ENCODE peak calls at places on chromosome 7, in ten cellular contexts. U is astrocyte of the spinal cord; I is keratinocyte; W is astrocyte; A is CD4-positive, alpha-beta T cell; S is vagina; V is fibroblast of mammary gland; T is adrenal gland; L is MM.1S; F is bronchial epithelial cell. Z is an unnamed sample.

GRCh38 chr7:119472398-119473038 is 800.5 kb upstream of the KCND2 start:
- DNase-seq in W (no peak), F (no peak), U (no peak), V (no peak), S (no peak), T (no peak), L (no peak), I (no peak), A (no peak), Z (no peak)

GRCh38 chr7:107968449-107968848 is 34.5 kb downstream of the LAMB1 start:
- DNase-seq in I (no peak), U (no peak), A (no peak), S (no peak), V (no peak), F (no peak), T (no peak), W (no peak), L (no peak), Z (no peak)

GRCh38 chr7:21430575-21430954 is 2.7 kb downstream of the SP4 start:
- DNase-seq in F (no peak), U (no peak), L (no peak), S (no peak), I (no peak), W (no peak), A (no peak), V (no peak), T (no peak), Z (no peak)

GRCh38 chr7:16982640-16983103 is 100.9 kb upstream of the AGR3 start:
- DNase-seq in T (peak), S (no peak), F (peak), V (peak), A (no peak), L (peak), W (peak), U (peak), I (no peak), Z (no peak)

GRCh38 chr7:86930554-86931307 is 128.7 kb downstream of the ELAPOR2 start:
- DNase-seq in U (no peak), W (no peak), A (no peak), F (no peak), S (no peak), V (peak), T (no peak), I (no peak), L (no peak), Z (no peak)

GRCh38 chr7:141328290-141328689 is 222.9 kb upstream of the AGK start:
- DNase-seq in U (no peak), W (no peak), I (no peak), T (no peak), A (no peak), F (no peak), L (peak), V (no peak), S (no peak), Z (no peak)

GRCh38 chr7:96740130-96740529 is 30.5 kb upstream of the SEM1 start:
- DNase-seq in L (no peak), W (no peak), S (no peak), A (no peak), V (no peak), U (no peak), T (no peak), F (no peak), I (no peak), Z (no peak)

GRCh38 chr7:124152859-124153692 is 120.2 kb upstream of the TMEM229A start:
- DNase-seq in I (no peak), A (no peak), S (no peak), U (peak), V (peak), F (peak), T (peak), L (peak), W (peak), Z (no peak)

GRCh38 chr7:127598318-127598717 is 4.8 kb downstream of the FSCN3 start:
- DNase-seq in F (no peak), V (peak), T (no peak), S (no peak), U (no peak), W (no peak), A (no peak), I (no peak), L (no peak), Z (no peak)

GRCh38 chr7:115937960-115938359 is 92.6 kb downstream of the TFEC start:
- DNase-seq in T (no peak), F (no peak), U (no peak), S (no peak), V (no peak), L (no peak), W (peak), I (no peak), A (no peak), Z (no peak)

GRCh38 chr7:148802101-148802493 is 82.0 kb downstream of the EZH2 start:
- DNase-seq in A (no peak), I (no peak), F (no peak), V (no peak), U (no peak), W (no peak), S (no peak), L (no peak), T (no peak), Z (no peak)

GRCh38 chr7:68146970-68147369 is 1150.3 kb downstream of the TYW1 start:
- DNase-seq in F (no peak), I (no peak), V (no peak), T (no peak), A (no peak), U (no peak), L (no peak), W (no peak), S (no peak), Z (no peak)

GRCh38 chr7:153320728-153321127 is 561.2 kb downstream of the ACTR3B start:
- DNase-seq in U (no peak), T (no peak), F (no peak), W (no peak), I (no peak), V (no peak), L (no peak), S (no peak), A (no peak), Z (no peak)

GRCh38 chr7:17436126-17436525 is 137.7 kb downstream of the AHR start:
- DNase-seq in L (no peak), V (no peak), F (no peak), U (no peak), A (no peak), S (no peak), I (no peak), T (no peak), W (no peak), Z (no peak)

GRCh38 chr7:25944777-25945176 is 207.2 kb upstream of the NFE2L3 start:
- DNase-seq in V (no peak), S (no peak), I (no peak), T (no peak), U (no peak), W (no peak), F (no peak), L (no peak), A (no peak), Z (no peak)

GRCh38 chr7:125490167-125490566 is 560.5 kb upstream of the POT1 start:
- DNase-seq in T (no peak), F (no peak), I (no peak), S (no peak), U (no peak), L (no peak), W (no peak), V (no peak), A (no peak), Z (no peak)

GRCh38 chr7:152512711-152513110 is 76.9 kb upstream of the KMT2C start:
- DNase-seq in I (no peak), F (peak), A (no peak), T (no peak), S (no peak), U (no peak), W (no peak), L (peak), V (no peak), Z (no peak)

GRCh38 chr7:96786998-96787395 is 77.4 kb upstream of the SEM1 start:
- DNase-seq in U (no peak), W (no peak), S (no peak), L (no peak), T (no peak), I (no peak), V (no peak), F (no peak), A (no peak), Z (no peak)

GRCh38 chr7:46174192-46174572 is 253.1 kb upstream of the IGFBP3 start:
- DNase-seq in L (no peak), I (no peak), W (no peak), T (no peak), A (no peak), U (no peak), F (no peak), S (no peak), V (no peak), Z (peak)

GRCh38 chr7:30104134-30104533 is 30.7 kb upstream of the MTURN start:
- DNase-seq in A (no peak), L (no peak), S (no peak), F (no peak), U (no peak), V (no peak), T (no peak), I (no peak), W (no peak), Z (no peak)

GRCh38 chr7:80942261-80943041 is 23.6 kb upstream of the SEMA3C start:
- DNase-seq in F (peak), W (peak), A (no peak), I (peak), U (peak), V (peak), S (no peak), L (peak), T (peak), Z (peak)

GRCh38 chr7:65477326-65477725 is 103.7 kb downstream of the ZNF92 start:
- DNase-seq in V (peak), W (no peak), L (no peak), T (no peak), U (no peak), F (no peak), I (no peak), S (no peak), A (no peak), Z (no peak)

GRCh38 chr7:2809903-2810628 is 34.0 kb downstream of the GNA12 start:
- DNase-seq in L (no peak), S (no peak), U (no peak), F (peak), T (no peak), W (no peak), A (no peak), I (no peak), V (peak), Z (no peak)

DNA sequence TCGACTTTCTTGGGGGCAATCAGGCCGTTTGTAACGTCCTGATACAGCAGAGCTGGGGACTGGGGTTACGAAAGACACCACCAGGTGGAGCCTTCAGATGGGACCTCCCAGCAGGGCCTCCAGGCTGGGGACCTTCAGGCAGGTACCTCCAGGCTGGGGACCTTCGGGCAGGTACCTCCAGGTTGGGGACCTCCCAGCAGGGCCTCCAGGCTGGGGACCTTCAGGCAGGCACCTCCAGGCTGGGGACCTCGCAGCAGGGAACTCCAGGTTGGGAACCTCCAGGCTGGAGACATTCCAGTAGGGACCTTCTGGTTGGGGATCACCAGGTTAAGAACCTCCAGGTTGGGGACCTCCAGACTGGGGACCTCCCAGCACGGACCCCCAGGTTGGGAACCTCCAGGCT is 23.5 kb upstream of the GPR146 start:
- DNase-seq in L (no peak), U (no peak), A (no peak), T (no peak), I (no peak), W (no peak), S (no peak), V (no peak), F (no peak), Z (no peak)
- TF ChIP-seq CTCF in L (no peak), U (no peak), A (no peak), T (no peak), I (no peak), W (no peak), S (peak), V (peak), F (no peak), Z (no peak)

GRCh38 chr7:122766593-122766992 is 63.9 kb upstream of the RNF148 start:
- DNase-seq in W (no peak), V (no peak), U (no peak), A (no peak), S (no peak), T (no peak), F (no peak), I (no peak), L (no peak), Z (no peak)
- TF ChIP-seq CTCF in W (no peak), V (no peak), U (no peak), A (no peak), S (no peak), T (no peak), F (no peak), I (no peak), L (no peak), Z (no peak)

GRCh38 chr7:92409357-92409756 is 37.9 kb upstream of the GATAD1 start:
- DNase-seq in A (no peak), T (no peak), L (no peak), V (no peak), I (no peak), W (no peak), U (no peak), S (no peak), F (no peak), Z (no peak)

GRCh38 chr7:92403760-92404074 is 43.6 kb upstream of the GATAD1 start:
- DNase-seq in T (no peak), W (no peak), L (no peak), F (no peak), V (no peak), U (no peak), I (no peak), A (no peak), S (no peak), Z (no peak)

GRCh38 chr7:92402920-92403759 is 44.1 kb upstream of the GATAD1 start:
- DNase-seq in W (peak), L (no peak), T (no peak), U (peak), A (no peak), S (no peak), F (peak), V (peak), I (no peak), Z (no peak)

GRCh38 chr7:92400013-92400412 is 47.3 kb upstream of the GATAD1 start:
- DNase-seq in F (no peak), A (no peak), W (no peak), T (no peak), V (no peak), U (no peak), L (no peak), S (no peak), I (no peak), Z (no peak)

GRCh38 chr7:92404170-92404614 is 43.1 kb upstream of the GATAD1 start:
- DNase-seq in T (no peak), L (no peak), F (no peak), A (no peak), W (no peak), I (no peak), S (no peak), V (no peak), U (no peak), Z (no peak)
- TF ChIP-seq CTCF in T (no peak), L (no peak), F (no peak), A (no peak), W (no peak), I (no peak), S (no peak), V (no peak), U (peak), Z (no peak)

GRCh38 chr7:99396914-99397631 is 11.3 kb downstream of the PDAP1 start:
- DNase-seq in S (no peak), W (no peak), V (no peak), L (no peak), I (no peak), F (no peak), U (no peak), T (no peak), A (no peak), Z (no peak)

GRCh38 chr7:99393363-99394187 is 14.8 kb downstream of the PDAP1 start:
- DNase-seq in F (no peak), L (no peak), V (no peak), W (no peak), T (peak), S (no peak), U (peak), I (no peak), A (no peak), Z (no peak)

GRCh38 chr7:99394188-99394502 is 14.3 kb downstream of the PDAP1 start:
- DNase-seq in L (no peak), W (no peak), T (no peak), F (no peak), S (no peak), U (no peak), A (no peak), I (no peak), V (no peak), Z (no peak)

GRCh38 chr7:99397632-99397983 is 10.8 kb downstream of the PDAP1 start:
- DNase-seq in W (no peak), I (no peak), A (no peak), V (no peak), F (no peak), U (no peak), S (no peak), L (no peak), T (no peak), Z (no peak)

DNA sequence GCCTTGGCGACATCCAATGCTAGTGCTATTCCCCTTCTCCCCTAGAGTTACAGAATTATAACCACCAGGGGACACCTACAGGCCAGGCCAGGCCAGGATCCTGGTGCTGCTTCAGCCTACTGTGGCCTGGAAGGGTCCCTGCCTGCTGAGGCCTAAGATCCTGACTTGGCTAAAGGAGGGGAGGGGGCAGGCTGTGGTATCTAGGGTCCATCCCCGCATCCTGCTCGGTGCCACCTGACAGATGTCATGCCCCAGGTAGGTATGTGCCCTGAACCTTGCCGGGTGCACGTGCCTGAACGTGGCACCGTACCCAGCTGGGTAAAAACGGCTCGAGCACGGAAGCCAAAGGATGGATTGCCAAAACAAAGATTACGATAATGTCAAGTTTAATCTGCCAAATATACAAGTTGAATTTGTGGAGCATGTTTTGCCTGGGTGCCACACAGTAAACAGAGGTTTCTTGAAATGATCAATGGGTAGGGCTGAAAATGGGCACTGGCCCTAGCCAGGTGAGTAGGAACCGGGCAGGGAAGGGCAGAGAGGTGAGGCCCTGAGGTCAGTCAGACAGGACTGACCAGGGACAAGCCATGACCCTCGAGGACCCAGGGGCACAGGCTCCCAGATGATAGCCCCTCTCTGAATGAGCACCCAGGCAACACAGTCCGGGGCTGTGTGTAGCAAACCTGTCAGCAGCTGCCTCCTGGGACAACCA is 12.6 kb downstream of the PDAP1 start:
- DNase-seq in L (no peak), W (no peak), F (no peak), I (no peak), T (no peak), V (no peak), S (no peak), U (no peak), A (no peak), Z (no peak)
- TF ChIP-seq CTCF in L (no peak), W (no peak), F (peak), I (no peak), T (no peak), V (no peak), S (no peak), U (no peak), A (no peak), Z (no peak)

DNA sequence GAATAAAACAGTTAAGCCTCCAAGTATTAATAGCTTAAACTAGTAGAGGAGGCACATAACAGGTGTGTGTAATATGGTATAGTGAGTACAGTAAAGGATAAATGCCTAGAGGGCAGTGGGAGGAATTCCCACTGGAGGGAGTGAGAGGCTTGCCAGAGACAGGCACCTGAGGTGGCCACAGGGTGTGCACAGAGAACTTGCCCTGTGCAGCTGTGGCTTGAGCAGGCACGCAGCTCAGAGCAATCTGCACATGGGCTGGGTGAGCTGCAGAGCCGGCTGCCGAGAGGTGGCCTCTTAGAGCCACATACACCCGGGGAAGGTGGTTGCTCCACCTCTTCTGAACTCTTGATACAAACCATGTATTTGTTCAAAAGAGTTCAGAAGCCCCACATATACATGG is 237.1 kb downstream of the COBL start:
- DNase-seq in L (no peak), I (no peak), W (no peak), U (no peak), V (no peak), F (peak), T (no peak), S (no peak), A (no peak), Z (peak)
- TF ChIP-seq CTCF in L (no peak), I (peak), W (no peak), U (no peak), V (no peak), F (no peak), T (no peak), S (no peak), A (no peak), Z (no peak)

Z was measured in osteocyte.